ENCODE peak calls at places on chromosomes 1 and 21, in six cellular contexts. One of them, this sample, is unnamed.

GRCh38 chr1:116167625-116168276 is 56.6 kb downstream of the MAB21L3 start:
- DNase-seq in SK-N-SH: no peak
- DNase-seq in HL-60: no peak
- DNase-seq in K562: peak; percentile 44
- DNase-seq in H1: peak; percentile 59
- DNase-seq in GM12878: no peak
- DNase-seq in this sample: no peak

GRCh38 chr1:61157420-61157987 is 75.1 kb downstream of the NFIA start:
- DNase-seq in SK-N-SH: peak; percentile 49
- DNase-seq in HL-60: peak; percentile 65
- DNase-seq in K562: no peak
- DNase-seq in H1: no peak
- DNase-seq in GM12878: no peak
- DNase-seq in this sample: peak; percentile 85

GRCh38 chr21:38924954-38925353 is 119.2 kb downstream of the ETS2 start:
- DNase-seq in SK-N-SH: no peak
- DNase-seq in HL-60: no peak
- DNase-seq in K562: no peak
- DNase-seq in H1: no peak
- DNase-seq in GM12878: no peak
- DNase-seq in this sample: no peak

GRCh38 chr1:7454052-7454815 is 316.9 kb upstream of the VAMP3 start:
- DNase-seq in SK-N-SH: peak; percentile 77
- DNase-seq in HL-60: peak; percentile 22
- DNase-seq in K562: peak; percentile 33
- DNase-seq in H1: no peak
- DNase-seq in GM12878: no peak
- DNase-seq in this sample: no peak

GRCh38 chr1:46547481-46548383 is 3.7 kb downstream of the KNCN start:
- DNase-seq in SK-N-SH: peak; percentile 64
- DNase-seq in HL-60: peak; percentile 16
- DNase-seq in K562: peak; percentile 54
- DNase-seq in H1: no peak
- DNase-seq in GM12878: no peak
- DNase-seq in this sample: peak; percentile 52

GRCh38 chr1:37242501-37242900 is 208.2 kb upstream of the GRIK3 start:
- DNase-seq in SK-N-SH: no peak
- DNase-seq in HL-60: no peak
- DNase-seq in K562: no peak
- DNase-seq in H1: no peak
- DNase-seq in GM12878: no peak
- DNase-seq in this sample: no peak

GRCh38 chr1:233905416-233906051 is 1.1 kb downstream of the SLC35F3 start:
- DNase-seq in SK-N-SH: no peak
- DNase-seq in HL-60: no peak
- DNase-seq in K562: peak; percentile 12
- DNase-seq in H1: peak; percentile 55
- DNase-seq in GM12878: no peak
- DNase-seq in this sample: no peak

GRCh38 chr1:227996187-227996950 is 10.4 kb upstream of the WNT3A start:
- DNase-seq in SK-N-SH: no peak
- DNase-seq in HL-60: no peak
- DNase-seq in K562: no peak
- DNase-seq in H1: no peak
- DNase-seq in GM12878: no peak
- DNase-seq in this sample: no peak

GRCh38 chr1:108897865-108898720 is 21.3 kb downstream of the GPSM2 start:
- DNase-seq in SK-N-SH: peak; percentile 44
- DNase-seq in HL-60: peak; percentile 50
- DNase-seq in K562: peak; percentile 56
- DNase-seq in H1: no peak
- DNase-seq in GM12878: no peak
- DNase-seq in this sample: peak; percentile 60

GRCh38 chr1:165595561-165595960 is 35.5 kb upstream of the MGST3 start:
- DNase-seq in SK-N-SH: no peak
- DNase-seq in HL-60: no peak
- DNase-seq in K562: no peak
- DNase-seq in H1: no peak
- DNase-seq in GM12878: no peak
- DNase-seq in this sample: no peak

GRCh38 chr1:6396998-6397397 is 3.4 kb upstream of the ACOT7 start:
- DNase-seq in SK-N-SH: no peak
- DNase-seq in HL-60: no peak
- DNase-seq in K562: no peak
- DNase-seq in H1: no peak
- DNase-seq in GM12878: no peak
- DNase-seq in this sample: no peak

GRCh38 chr1:198179556-198179981 is 22.8 kb downstream of the NEK7 start:
- DNase-seq in SK-N-SH: no peak
- DNase-seq in HL-60: no peak
- DNase-seq in K562: no peak
- DNase-seq in H1: no peak
- DNase-seq in GM12878: no peak
- DNase-seq in this sample: no peak

GRCh38 chr1:67771152-67771551 is 62.1 kb downstream of the GNG12 start:
- DNase-seq in SK-N-SH: no peak
- DNase-seq in HL-60: no peak
- DNase-seq in K562: peak; percentile 45
- DNase-seq in H1: no peak
- DNase-seq in GM12878: no peak
- DNase-seq in this sample: no peak

GRCh38 chr1:37056201-37056764 is 22.0 kb upstream of the GRIK3 start:
- DNase-seq in SK-N-SH: peak; percentile 64
- DNase-seq in HL-60: no peak
- DNase-seq in K562: no peak
- DNase-seq in H1: no peak
- DNase-seq in GM12878: no peak
- DNase-seq in this sample: no peak

DNA sequence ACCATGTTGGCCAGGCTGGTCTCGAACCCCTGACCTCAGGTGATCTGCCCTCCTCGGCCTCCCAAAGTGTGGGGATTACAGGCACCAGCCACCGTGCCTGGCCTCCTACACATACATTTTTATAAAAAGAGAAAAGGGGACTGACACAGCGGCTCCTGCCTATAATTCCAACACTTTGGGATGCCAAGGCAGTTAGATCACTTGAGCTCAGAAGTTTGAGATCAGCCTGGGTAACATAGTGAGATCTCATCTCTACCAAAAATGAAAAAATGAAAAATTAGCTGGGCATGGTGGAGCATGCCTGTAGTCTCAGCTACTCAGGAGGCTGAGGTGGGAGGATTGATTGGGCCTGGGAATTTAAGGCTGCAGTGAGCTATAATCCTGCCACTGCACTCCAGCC is 23.4 kb downstream of the ZNF281 start:
- DNase-seq in SK-N-SH: no peak
- DNase-seq in HL-60: no peak
- DNase-seq in K562: no peak
- DNase-seq in H1: no peak
- DNase-seq in GM12878: no peak
- DNase-seq in this sample: no peak
- TF ChIP-seq GABPA in SK-N-SH: no peak
- TF ChIP-seq GABPA in HL-60: no peak
- TF ChIP-seq GABPA in K562: no peak
- TF ChIP-seq GABPA in H1: no peak
- TF ChIP-seq GABPA in GM12878: no peak
- TF ChIP-seq GABPA in this sample: no peak

GRCh38 chr1:97996880-97997279 is 76.0 kb upstream of the DPYD start:
- DNase-seq in SK-N-SH: no peak
- DNase-seq in HL-60: no peak
- DNase-seq in K562: no peak
- DNase-seq in H1: no peak
- DNase-seq in GM12878: no peak
- DNase-seq in this sample: no peak
- TF ChIP-seq GABPA in SK-N-SH: no peak
- TF ChIP-seq GABPA in HL-60: no peak
- TF ChIP-seq GABPA in K562: no peak
- TF ChIP-seq GABPA in H1: no peak
- TF ChIP-seq GABPA in GM12878: no peak
- TF ChIP-seq GABPA in this sample: no peak

GRCh38 chr1:16938351-16939321 is 16.9 kb downstream of the CROCC start:
- DNase-seq in SK-N-SH: no peak
- DNase-seq in HL-60: no peak
- DNase-seq in K562: no peak
- DNase-seq in H1: peak; percentile 73
- DNase-seq in GM12878: no peak
- DNase-seq in this sample: no peak
- TF ChIP-seq GABPA in SK-N-SH: no peak
- TF ChIP-seq GABPA in HL-60: no peak
- TF ChIP-seq GABPA in K562: no peak
- TF ChIP-seq GABPA in H1: no peak
- TF ChIP-seq GABPA in GM12878: no peak
- TF ChIP-seq GABPA in this sample: no peak

DNA sequence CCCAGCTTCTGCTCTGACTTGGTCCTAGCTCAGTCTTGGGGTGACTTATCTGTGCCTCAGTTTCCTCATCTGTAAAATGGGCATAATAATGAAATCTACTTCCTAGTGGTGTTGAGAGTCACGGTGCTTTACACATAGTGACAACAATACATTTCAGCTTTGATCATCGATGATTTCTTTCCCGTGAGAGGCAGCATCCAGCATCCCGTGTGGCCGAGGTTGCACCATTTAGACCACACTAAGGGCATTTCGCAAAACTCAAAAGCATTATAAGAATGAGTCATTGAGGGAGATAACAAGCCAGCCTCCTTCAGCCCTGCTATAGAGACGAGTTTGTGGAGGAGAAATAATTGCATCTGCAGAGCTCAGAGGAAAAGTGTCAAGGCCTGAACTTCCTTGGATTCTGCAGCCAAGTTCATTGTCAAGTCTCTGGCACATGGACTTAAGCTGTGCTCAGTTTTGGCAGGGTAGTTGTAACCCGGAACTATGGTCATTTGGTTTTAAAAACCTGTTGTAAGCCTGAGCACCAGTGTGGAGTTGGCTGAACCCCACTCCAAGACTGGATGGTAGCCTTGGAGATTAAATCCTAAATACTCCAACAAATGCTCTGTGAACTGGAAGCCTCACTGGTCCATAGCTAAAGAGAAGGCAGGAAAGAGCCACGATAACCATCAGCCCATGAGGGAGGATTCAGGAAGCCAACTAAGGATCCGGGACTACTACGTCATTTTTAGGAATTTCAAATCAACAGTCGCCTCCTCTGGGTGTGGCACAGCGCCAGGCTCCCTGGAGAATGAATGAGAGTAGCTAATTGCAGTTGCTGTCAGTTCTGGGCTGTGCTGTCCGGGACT is 64.2 kb downstream of the TCP10L start:
- DNase-seq in SK-N-SH: peak; percentile 62
- DNase-seq in HL-60: peak; percentile 39
- DNase-seq in K562: no peak
- DNase-seq in H1: no peak
- DNase-seq in GM12878: no peak
- DNase-seq in this sample: no peak
- TF ChIP-seq GABPA in SK-N-SH: no peak
- TF ChIP-seq GABPA in HL-60: no peak
- TF ChIP-seq GABPA in K562: no peak
- TF ChIP-seq GABPA in H1: no peak
- TF ChIP-seq GABPA in GM12878: no peak
- TF ChIP-seq GABPA in this sample: no peak

DNA sequence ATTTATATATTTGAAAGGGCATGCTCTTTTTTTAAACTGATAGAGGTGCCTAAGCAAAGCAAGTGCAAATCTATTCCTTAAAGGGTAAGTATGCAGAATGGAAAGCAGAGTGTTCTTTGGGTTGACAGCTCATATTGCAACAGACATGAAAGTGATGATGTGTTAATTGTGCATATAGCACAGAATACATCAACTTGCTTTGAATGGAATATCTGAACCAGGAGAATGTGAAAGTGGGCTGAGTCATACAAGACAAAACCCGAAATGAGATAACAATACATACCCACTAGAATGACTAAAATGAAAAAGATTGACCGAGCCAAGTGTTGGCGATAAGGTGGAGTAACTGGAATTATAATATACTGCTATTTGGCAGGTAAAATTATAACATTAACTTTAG is 4.3 kb downstream of the CR1 start:
- DNase-seq in SK-N-SH: no peak
- DNase-seq in HL-60: no peak
- DNase-seq in K562: peak; percentile 53
- DNase-seq in H1: no peak
- DNase-seq in GM12878: no peak
- DNase-seq in this sample: no peak
- TF ChIP-seq GABPA in SK-N-SH: no peak
- TF ChIP-seq GABPA in HL-60: no peak
- TF ChIP-seq GABPA in K562: no peak
- TF ChIP-seq GABPA in H1: no peak
- TF ChIP-seq GABPA in GM12878: no peak
- TF ChIP-seq GABPA in this sample: no peak

GRCh38 chr1:183506561-183506960 is 34.3 kb downstream of the SMG7 start:
- DNase-seq in SK-N-SH: no peak
- DNase-seq in HL-60: no peak
- DNase-seq in K562: no peak
- DNase-seq in H1: no peak
- DNase-seq in GM12878: no peak
- DNase-seq in this sample: no peak

GRCh38 chr1:183508694-183509093 is 36.4 kb downstream of the SMG7 start:
- DNase-seq in SK-N-SH: no peak
- DNase-seq in HL-60: no peak
- DNase-seq in K562: no peak
- DNase-seq in H1: no peak
- DNase-seq in GM12878: no peak
- DNase-seq in this sample: no peak

GRCh38 chr1:183505338-183506089 is 33.2 kb downstream of the SMG7 start:
- DNase-seq in SK-N-SH: no peak
- DNase-seq in HL-60: no peak
- DNase-seq in K562: peak; percentile 11
- DNase-seq in H1: no peak
- DNase-seq in GM12878: no peak
- DNase-seq in this sample: no peak
- TF ChIP-seq GABPA in SK-N-SH: no peak
- TF ChIP-seq GABPA in HL-60: no peak
- TF ChIP-seq GABPA in K562: no peak
- TF ChIP-seq GABPA in H1: no peak
- TF ChIP-seq GABPA in GM12878: no peak
- TF ChIP-seq GABPA in this sample: no peak

GRCh38 chr1:183804382-183804781 is 538 bp upstream of the RGL1 start:
- DNase-seq in SK-N-SH: peak; percentile 59
- DNase-seq in HL-60: no peak
- DNase-seq in K562: no peak
- DNase-seq in H1: peak; percentile 52
- DNase-seq in GM12878: no peak
- DNase-seq in this sample: no peak

GRCh38 chr1:183806086-183806485 is 1.2 kb downstream of the RGL1 start:
- DNase-seq in SK-N-SH: no peak
- DNase-seq in HL-60: no peak
- DNase-seq in K562: no peak
- DNase-seq in H1: no peak
- DNase-seq in GM12878: no peak
- DNase-seq in this sample: no peak

GRCh38 chr1:183806650-183807049 is 1.7 kb downstream of the RGL1 start:
- DNase-seq in SK-N-SH: no peak
- DNase-seq in HL-60: no peak
- DNase-seq in K562: no peak
- DNase-seq in H1: no peak
- DNase-seq in GM12878: no peak
- DNase-seq in this sample: no peak

GRCh38 chr1:183807549-183808168 is 2.7 kb downstream of the RGL1 start:
- DNase-seq in SK-N-SH: no peak
- DNase-seq in HL-60: no peak
- DNase-seq in K562: no peak
- DNase-seq in H1: no peak
- DNase-seq in GM12878: peak; percentile 69
- DNase-seq in this sample: no peak

GRCh38 chr1:183804916-183805734 is at the start of gene RGL1:
- DNase-seq in SK-N-SH: peak; percentile 82
- DNase-seq in HL-60: peak; percentile 45
- DNase-seq in K562: no peak
- DNase-seq in H1: peak; percentile 66
- DNase-seq in GM12878: no peak
- DNase-seq in this sample: peak; percentile 61
- TF ChIP-seq GABPA in SK-N-SH: no peak
- TF ChIP-seq GABPA in HL-60: no peak
- TF ChIP-seq GABPA in K562: no peak
- TF ChIP-seq GABPA in H1: no peak
- TF ChIP-seq GABPA in GM12878: no peak
- TF ChIP-seq GABPA in this sample: no peak